ENCODE peak calls at places on chromosomes 5 and 9, in seven cellular contexts. T, D, S, V, A, L and P are unnamed samples. For H3K9me3, the result is how much of the 10 kb centered on the place peaks cover.

GRCh38 chr5:34415559-34416198 is 240.4 kb upstream of the RAI14 start:
- DNase-seq in T (no peak), D (no peak), S (no peak), V (no peak), A (no peak), L (no peak), P (no peak)

GRCh38 chr9:36101916-36102741 is 34.4 kb upstream of the GLIPR2 start:
- DNase-seq in T (no peak), D (no peak), S (peak), V (peak), A (no peak), L (no peak), P (peak)

GRCh38 chr5:39829479-39829878 is 404.7 kb upstream of the DAB2 start:
- DNase-seq in T (no peak), D (no peak), S (no peak), V (no peak), A (no peak), L (no peak), P (no peak)

GRCh38 chr9:122188369-122188768 is 28.7 kb downstream of the MORN5 start:
- DNase-seq in T (no peak), D (no peak), S (no peak), V (no peak), A (no peak), L (no peak), P (no peak)

GRCh38 chr5:37838152-37838932 is 1.5 kb downstream of the GDNF start:
- DNase-seq in T (no peak), D (no peak), S (no peak), V (peak), A (peak), L (no peak), P (no peak)

GRCh38 chr9:135067091-135067710 is 20.3 kb upstream of the OLFM1 start:
- DNase-seq in T (no peak), D (no peak), S (no peak), V (no peak), A (no peak), L (peak), P (no peak)

GRCh38 chr5:166845044-166845443 is 1446.4 kb upstream of the WWC1 start:
- DNase-seq in T (no peak), D (no peak), S (no peak), V (no peak), A (no peak), L (no peak), P (no peak)

GRCh38 chr9:34962530-34962929 is 4.4 kb downstream of the PHF24 start:
- DNase-seq in T (no peak), D (no peak), S (no peak), V (no peak), A (no peak), L (no peak), P (no peak)

GRCh38 chr5:140219068-140219971 is 44.3 kb downstream of the CYSTM1 start:
- DNase-seq in T (no peak), D (no peak), S (no peak), V (no peak), A (no peak), L (no peak), P (no peak)

GRCh38 chr5:79837707-79838620 is 148.3 kb downstream of the CMYA5 start:
- DNase-seq in T (no peak), D (no peak), S (no peak), V (no peak), A (peak), L (no peak), P (no peak)

GRCh38 chr5:135073771-135074345 is 39.8 kb upstream of the PITX1 start:
- DNase-seq in T (no peak), D (no peak), S (no peak), V (no peak), A (no peak), L (no peak), P (no peak)

GRCh38 chr5:121313886-121314285 is 537.8 kb upstream of the FTMT start:
- DNase-seq in T (no peak), D (no peak), S (no peak), V (no peak), A (no peak), L (no peak), P (no peak)

GRCh38 chr5:132001647-132002561 is 9.6 kb downstream of the ACSL6 start:
- DNase-seq in T (no peak), D (no peak), S (no peak), V (no peak), A (no peak), L (peak), P (no peak)

GRCh38 chr5:81165493-81166119 is 67.5 kb upstream of the CKMT2 start:
- DNase-seq in T (peak), D (peak), S (peak), V (peak), A (peak), L (peak), P (peak)

GRCh38 chr9:88746744-88747398 is 211.9 kb downstream of the NXNL2 start:
- DNase-seq in T (no peak), D (no peak), S (no peak), V (peak), A (no peak), L (no peak), P (no peak)

GRCh38 chr9:121557581-121558422 is 58.2 kb upstream of the GGTA1 start:
- DNase-seq in T (peak), D (no peak), S (no peak), V (peak), A (peak), L (peak), P (no peak)

GRCh38 chr5:111635946-111636315 is 121.1 kb downstream of the NREP start:
- DNase-seq in T (no peak), D (no peak), S (no peak), V (no peak), A (no peak), L (no peak), P (no peak)

GRCh38 chr9:97772145-97772544 is 75.0 kb upstream of the XPA start:
- DNase-seq in T (no peak), D (no peak), S (no peak), V (no peak), A (no peak), L (no peak), P (no peak)

GRCh38 chr9:10135553-10135952 is 477.2 kb downstream of the PTPRD start:
- DNase-seq in T (no peak), D (no peak), S (no peak), V (no peak), A (no peak), L (no peak), P (no peak)

GRCh38 chr9:5629312-5630037 is 568 bp downstream of the RIC1 start:
- DNase-seq in T (peak), D (no peak), S (no peak), V (peak), A (no peak), L (peak), P (no peak)

GRCh38 chr5:137594717-137595116 is 95.6 kb upstream of the SPOCK1 start:
- DNase-seq in T (no peak), D (no peak), S (no peak), V (no peak), A (no peak), L (no peak), P (no peak)

GRCh38 chr9:79588488-79588887 is 16.7 kb downstream of the TLE4 start:
- DNase-seq in T (no peak), D (no peak), S (no peak), V (no peak), A (no peak), L (no peak), P (no peak)

GRCh38 chr5:98905857-98906688 is 22.7 kb downstream of the CHD1 start:
- DNase-seq in T (no peak), D (no peak), S (no peak), V (peak), A (no peak), L (no peak), P (no peak)

GRCh38 chr5:37182667-37183066 is 66.5 kb downstream of the CPLANE1 start:
- DNase-seq in T (no peak), D (no peak), S (no peak), V (no peak), A (no peak), L (no peak), P (no peak)

GRCh38 chr5:128273736-128274135 is 190.2 kb downstream of the SLC12A2 start:
- DNase-seq in T (no peak), D (no peak), S (no peak), V (no peak), A (no peak), L (no peak), P (no peak)

GRCh38 chr5:141234109-141234508 is 11.0 kb downstream of the PCDHB14 start:
- DNase-seq in T (no peak), D (no peak), S (no peak), V (peak), A (no peak), L (no peak), P (no peak)
- H3K9me3 ChIP-seq in T (half or more), D (under half), S (under half), V (under half), A (under half), L (under half), P (half or more)

GRCh38 chr5:159385994-159386711 is 55.9 kb upstream of the IL12B start:
- DNase-seq in T (no peak), D (no peak), S (no peak), V (no peak), A (no peak), L (no peak), P (no peak)
- H3K9me3 ChIP-seq in T (under half), D (under half), S (under half), V (under half), A (under half), L (under half), P (under half)

DNA sequence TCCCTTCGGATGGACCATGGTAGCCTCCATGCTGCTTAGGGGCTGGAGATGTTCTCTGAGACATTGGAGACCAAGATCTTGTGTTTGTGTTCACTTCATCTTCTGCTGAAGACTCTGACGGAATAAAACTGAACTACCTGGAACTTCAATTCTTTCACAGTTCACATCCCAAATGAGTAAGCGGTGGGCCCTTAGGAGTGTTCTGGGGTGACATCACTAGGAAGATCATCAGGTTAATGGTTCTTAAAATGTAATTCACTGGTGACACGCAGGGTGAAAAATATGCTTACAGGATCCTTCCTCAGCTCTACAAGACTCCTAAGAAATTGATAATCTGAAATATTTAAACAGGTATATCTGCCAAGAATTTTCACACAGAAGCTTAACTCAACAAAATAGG is 561.5 kb downstream of the SEMA5A start:
- DNase-seq in T (no peak), D (no peak), S (no peak), V (no peak), A (no peak), L (no peak), P (no peak)
- H3K9me3 ChIP-seq in T (under half), D (under half), S (under half), V (under half), A (under half), L (under half), P (under half)

GRCh38 chr9:1051286-1052118 is 1.3 kb downstream of the DMRT2 start:
- DNase-seq in T (no peak), D (no peak), S (no peak), V (no peak), A (no peak), L (peak), P (no peak)

GRCh38 chr9:1052119-1052907 is 2.2 kb downstream of the DMRT2 start:
- DNase-seq in T (no peak), D (no peak), S (no peak), V (no peak), A (no peak), L (no peak), P (no peak)

GRCh38 chr9:1048853-1049252 is 1.3 kb upstream of the DMRT2 start:
- DNase-seq in T (no peak), D (no peak), S (no peak), V (no peak), A (no peak), L (no peak), P (no peak)

GRCh38 chr9:1049641-1050040 is 516 bp upstream of the DMRT2 start:
- DNase-seq in T (no peak), D (no peak), S (no peak), V (no peak), A (no peak), L (no peak), P (no peak)

DNA sequence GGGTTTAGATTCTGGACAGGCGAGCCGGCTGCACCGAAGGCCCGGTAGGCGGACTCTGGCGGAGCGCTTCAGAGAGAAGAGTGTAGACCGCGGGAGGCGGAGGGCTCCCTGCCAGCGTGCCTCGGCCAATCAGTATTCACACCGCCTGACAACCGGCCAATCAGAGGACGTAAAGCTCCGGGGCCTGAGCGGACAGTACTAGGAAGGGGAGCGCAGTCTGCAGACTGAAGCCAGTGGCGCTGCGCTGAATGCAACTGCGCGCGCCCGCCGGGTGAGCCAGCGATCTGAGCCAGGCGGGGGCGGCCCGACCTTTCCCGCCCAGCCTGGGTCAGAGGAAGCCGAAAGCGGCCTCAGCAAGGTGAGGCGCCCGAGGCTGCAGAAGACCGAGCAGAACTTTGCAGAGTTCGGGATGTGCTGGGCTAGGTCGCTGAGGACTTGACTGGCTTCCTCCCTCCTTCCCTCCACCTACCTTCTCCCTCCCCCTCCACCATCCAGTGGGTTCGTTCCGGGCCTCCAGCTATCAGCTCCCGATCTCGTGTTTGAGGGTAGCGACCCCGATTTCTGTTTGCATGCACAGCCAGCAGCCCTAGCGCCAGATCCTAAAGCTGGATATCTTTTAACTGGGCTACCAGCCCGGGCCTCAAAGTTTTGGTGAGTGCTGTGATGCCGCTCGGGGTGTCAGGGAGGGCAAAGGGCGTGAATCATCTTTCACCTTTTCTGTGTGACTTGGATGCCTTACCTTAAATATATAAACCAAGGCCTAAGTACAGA is at the start of gene DMRT2:
- DNase-seq in T (peak), D (no peak), S (no peak), V (peak), A (peak), L (peak), P (no peak)
- H3K9me3 ChIP-seq in T (under half), D (under half), S (under half), V (under half), A (under half), L (under half), P (under half)